ENCODE peak calls at places on chromosomes 3 and 15, in seven cellular contexts. N, R, D, W, Q, P and X are unnamed samples.

GRCh38 chr15:41281236-41281635 is 50.2 kb downstream of the CHP1 start:
- DNase-seq in N (no peak), Q (no peak), D (no peak), R (no peak), W (no peak), P (no peak), X (no peak)

GRCh38 chr3:187841552-187841951 is 96.3 kb upstream of the BCL6 start:
- DNase-seq in P (no peak), D (no peak), Q (no peak), W (no peak), R (no peak), N (no peak), X (no peak)

GRCh38 chr3:128625409-128625945 is 25.1 kb downstream of the RPN1 start:
- DNase-seq in N (no peak), D (no peak), R (no peak), Q (no peak), W (no peak), P (no peak), X (no peak)

GRCh38 chr3:120370463-120370862 is 21.3 kb upstream of the LRRC58 start:
- DNase-seq in Q (no peak), D (no peak), P (no peak), N (no peak), W (no peak), R (no peak), X (no peak)

GRCh38 chr15:41544650-41545015 is 576 bp upstream of the RPAP1 start:
- DNase-seq in P (no peak), D (no peak), N (no peak), R (peak), W (no peak), Q (no peak), X (no peak)

GRCh38 chr15:76147906-76148553 is 88.2 kb downstream of the TMEM266 start:
- DNase-seq in Q (no peak), R (peak), N (no peak), P (peak), W (peak), D (peak), X (peak)

GRCh38 chr3:134807189-134807588 is 12.1 kb downstream of the EPHB1 start:
- DNase-seq in D (no peak), N (no peak), W (no peak), R (no peak), Q (no peak), P (no peak), X (no peak)

GRCh38 chr3:47517937-47518336 is 4.4 kb upstream of the ELP6 start:
- DNase-seq in R (no peak), W (no peak), D (no peak), N (no peak), Q (no peak), P (no peak), X (no peak)

GRCh38 chr3:23075478-23075877 is 127.6 kb upstream of the UBE2E2 start:
- DNase-seq in D (no peak), P (no peak), N (no peak), Q (no peak), W (no peak), R (no peak), X (no peak)

GRCh38 chr3:15858547-15859506 is 61.0 kb upstream of the ANKRD28 start:
- DNase-seq in P (peak), R (peak), Q (no peak), W (peak), N (no peak), D (peak), X (peak)

GRCh38 chr3:169624533-169624972 is 39.0 kb downstream of the MECOM start:
- DNase-seq in Q (no peak), N (no peak), W (no peak), R (no peak), P (no peak), D (no peak), X (no peak)